ENCODE peak calls at places on chromosomes 13 and 19, in four cellular contexts. E is B cell, M is GM06990, T is AG04450. D is an unnamed sample.

GRCh38 chr19:4474504-4475136 is 2.5 kb downstream of the HDGFL2 start:
- DNase-seq in E (no peak), M (no peak), T (no peak), D (peak; percentile 90)

GRCh38 chr19:5934779-5935472 is 20.9 kb downstream of the CAPS start:
- DNase-seq in E (no peak), M (no peak), T (peak; percentile 84), D (no peak)

GRCh38 chr13:101523732-101524131 is 71.3 kb downstream of the ITGBL1 start:
- DNase-seq in E (no peak), M (no peak), T (peak; percentile 7), D (no peak)

GRCh38 chr13:42836930-42837329 is 55.5 kb downstream of the FAM216B start:
- DNase-seq in E (no peak), M (no peak), T (no peak), D (no peak)

GRCh38 chr13:24650157-24650556 is 30.1 kb upstream of the ATP12A start:
- DNase-seq in E (no peak), M (no peak), T (no peak), D (no peak)

GRCh38 chr13:80116107-80116506 is 224.8 kb downstream of the SPRY2 start:
- DNase-seq in E (no peak), M (no peak), T (peak; percentile 49), D (no peak)

GRCh38 chr13:74082741-74083160 is 51.5 kb downstream of the KLF12 start:
- DNase-seq in E (no peak), M (no peak), T (no peak), D (no peak)

GRCh38 chr19:41702208-41702651 is 6.2 kb upstream of the CEACAM5 start:
- DNase-seq in E (no peak), M (no peak), T (no peak), D (no peak)

GRCh38 chr19:48363500-48363809 is 285 bp downstream of the TMEM143 start:
- DNase-seq in E (no peak), M (no peak), T (no peak), D (no peak)

GRCh38 chr13:85148009-85148408 is 651.2 kb downstream of the SLITRK6 start:
- DNase-seq in E (no peak), M (no peak), T (no peak), D (no peak)

DNA sequence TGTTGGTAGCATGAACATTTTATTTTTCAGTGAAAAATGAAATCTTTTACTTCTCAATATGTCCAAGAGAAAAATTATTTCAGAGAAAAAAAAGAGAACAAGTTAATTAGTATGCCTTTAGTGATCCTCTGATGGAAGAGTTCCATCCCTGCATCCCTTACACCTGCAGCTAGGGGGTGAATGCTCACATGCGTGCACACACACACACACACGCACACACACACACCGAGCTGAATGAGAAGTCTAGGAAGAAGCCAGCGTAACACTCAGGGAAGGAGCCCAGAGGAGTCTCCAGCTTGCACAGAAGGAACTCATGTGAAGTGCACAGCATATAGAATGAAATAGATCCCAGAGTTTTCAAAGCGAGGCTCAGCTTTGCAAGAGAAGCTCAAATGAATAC is 510.5 kb downstream of the IRS2 start:
- DNase-seq in E (no peak), M (no peak), T (no peak), D (no peak)
- TF ChIP-seq CTCF in E (no peak), M (no peak), T (peak; percentile 31), D (no peak)

GRCh38 chr19:44772969-44773368 is 4.7 kb upstream of the CBLC start:
- DNase-seq in E (no peak), M (no peak), T (no peak), D (no peak)

GRCh38 chr19:44765949-44766335 is 11.7 kb upstream of the CBLC start:
- DNase-seq in E (no peak), M (no peak), T (no peak), D (no peak)

GRCh38 chr19:44774614-44775013 is 3.1 kb upstream of the CBLC start:
- DNase-seq in E (no peak), M (no peak), T (no peak), D (no peak)

GRCh38 chr19:44767295-44768180 is 10.2 kb upstream of the CBLC start:
- DNase-seq in E (no peak), M (no peak), T (no peak), D (no peak)

GRCh38 chr19:44770550-44771257 is 7.0 kb upstream of the CBLC start:
- DNase-seq in E (peak; percentile 98), M (peak; percentile 96), T (peak; percentile 84), D (peak; percentile 99)
- TF ChIP-seq CTCF in E (peak; percentile 76), M (peak; percentile 75), T (peak; percentile 73), D (peak; percentile 65)

DNA sequence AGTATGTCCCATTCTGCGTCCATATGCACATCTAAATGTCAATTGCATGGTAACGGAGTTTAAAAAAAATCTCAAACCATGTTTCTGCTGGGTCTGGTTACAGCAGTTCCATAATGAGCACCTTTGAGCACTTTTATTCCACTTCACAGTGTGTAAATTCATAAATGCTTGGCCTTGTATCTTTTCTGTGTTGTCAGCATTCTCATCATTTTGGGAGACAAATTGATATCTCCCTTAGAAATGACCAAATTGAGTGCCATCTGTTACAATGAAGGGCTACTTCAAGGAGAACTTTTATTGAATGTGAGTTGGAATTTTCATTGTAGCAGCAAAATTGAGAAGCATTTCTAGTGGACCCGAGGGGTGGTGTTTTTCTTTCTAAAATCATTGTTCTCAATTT is 432.9 kb upstream of the PCDH9 start:
- DNase-seq in E (no peak), M (no peak), T (no peak), D (no peak)
- TF ChIP-seq CTCF in E (no peak), M (no peak), T (no peak), D (no peak)

DNA sequence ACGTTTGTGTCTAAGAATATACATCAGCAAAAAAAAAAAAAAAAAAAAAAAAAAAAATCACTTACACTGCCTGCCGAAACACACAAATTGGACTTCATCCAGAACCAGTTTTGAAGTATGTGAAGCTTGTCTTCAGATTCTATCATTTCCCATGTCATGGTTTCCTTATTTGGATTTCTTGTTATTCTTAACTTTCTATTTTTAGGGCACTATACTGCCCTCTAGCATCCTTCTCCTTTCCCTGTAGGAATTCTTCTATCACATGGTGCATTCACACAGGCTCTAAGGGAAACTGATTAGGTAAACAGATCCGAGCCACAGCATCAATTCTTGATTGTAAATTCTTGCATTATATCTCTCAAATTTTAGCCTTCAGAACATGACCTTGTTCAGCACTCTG is 1507.5 kb downstream of the OLFM4 start:
- DNase-seq in E (no peak), M (no peak), T (no peak), D (no peak)
- TF ChIP-seq CTCF in E (no peak), M (no peak), T (no peak), D (no peak)

DNA sequence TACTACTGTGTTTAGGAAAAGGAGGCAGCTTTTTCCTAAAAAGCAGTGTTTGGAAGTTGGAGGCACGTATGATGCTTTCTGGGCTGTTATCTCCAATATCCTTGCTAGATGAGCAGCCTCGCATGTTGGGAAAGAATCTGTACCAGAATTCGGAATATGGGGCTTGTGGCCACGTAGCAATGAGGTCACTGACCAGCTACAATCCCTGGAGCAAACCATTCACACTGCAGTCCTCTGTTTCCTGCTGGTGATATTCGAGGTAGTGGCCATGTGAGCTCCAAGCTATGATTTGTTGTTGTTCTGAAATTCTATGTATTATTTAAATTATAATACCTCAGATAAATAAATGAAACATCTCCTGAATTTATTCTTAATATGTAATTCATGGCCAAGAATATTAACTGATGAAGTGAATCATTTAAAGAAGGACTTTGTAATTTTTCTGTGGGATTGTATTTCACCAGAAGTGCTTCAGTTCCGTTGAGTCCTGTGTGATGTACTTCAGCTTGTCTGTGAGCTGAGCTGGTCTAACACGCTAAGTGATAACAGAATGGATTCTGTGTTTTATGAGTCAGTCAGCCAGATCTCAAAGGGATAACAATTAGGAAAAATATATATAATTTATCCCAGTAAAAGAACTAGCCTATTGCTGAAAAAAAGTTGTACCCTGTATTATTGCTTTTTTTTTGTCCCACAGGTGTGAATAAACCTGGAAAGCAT is 319.5 kb downstream of the SHISA2 start:
- DNase-seq in E (no peak), M (no peak), T (no peak), D (no peak)
- TF ChIP-seq CTCF in E (no peak), M (no peak), T (no peak), D (no peak)

GRCh38 chr19:13082192-13083007 is 20.3 kb downstream of the LYL1 start:
- DNase-seq in E (no peak), M (no peak), T (no peak), D (no peak)
- TF ChIP-seq CTCF in E (no peak), M (peak; percentile 26), T (peak; percentile 34), D (no peak)

GRCh38 chr19:1291761-1292418 is 6.2 kb downstream of the EFNA2 start:
- DNase-seq in E (no peak), M (peak; percentile 53), T (no peak), D (peak; percentile 79)
- TF ChIP-seq CTCF in E (no peak), M (no peak), T (no peak), D (no peak)

DNA sequence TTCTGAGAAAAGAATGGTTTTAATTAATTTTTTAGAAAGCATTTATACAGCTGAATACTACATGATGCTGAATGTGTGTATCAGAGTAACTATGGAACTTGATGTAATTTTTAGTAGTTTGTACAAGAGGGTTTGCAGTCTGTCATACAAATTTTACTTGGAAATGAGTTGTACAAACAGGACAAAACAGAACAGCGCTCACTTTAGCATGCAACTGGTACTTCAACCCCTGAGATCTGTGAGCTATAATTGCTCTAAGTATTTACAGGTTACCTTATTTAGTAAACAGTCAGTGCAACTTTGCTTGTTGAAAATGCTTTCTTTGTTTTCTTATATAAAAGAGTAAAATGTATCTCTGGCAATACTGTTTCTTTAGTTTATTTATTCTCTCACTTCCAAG is 719 bp downstream of the TNFRSF19 start:
- DNase-seq in E (no peak), M (no peak), T (no peak), D (no peak)
- TF ChIP-seq CTCF in E (no peak), M (peak; percentile 48), T (peak; percentile 55), D (peak; percentile 23)

GRCh38 chr19:15196683-15197005 is 4.2 kb downstream of the NOTCH3 start:
- DNase-seq in E (no peak), M (no peak), T (no peak), D (no peak)

GRCh38 chr19:15195987-15196682 is 4.7 kb downstream of the NOTCH3 start:
- DNase-seq in E (no peak), M (no peak), T (no peak), D (no peak)

GRCh38 chr19:15197275-15198005 is 3.4 kb downstream of the NOTCH3 start:
- DNase-seq in E (no peak), M (no peak), T (no peak), D (no peak)

GRCh38 chr19:15194938-15195337 is 5.9 kb downstream of the NOTCH3 start:
- DNase-seq in E (no peak), M (no peak), T (no peak), D (no peak)

GRCh38 chr19:15195381-15195964 is 5.3 kb downstream of the NOTCH3 start:
- DNase-seq in E (no peak), M (no peak), T (no peak), D (no peak)
- TF ChIP-seq CTCF in E (no peak), M (no peak), T (peak; percentile 14), D (peak; percentile 16)

DNA sequence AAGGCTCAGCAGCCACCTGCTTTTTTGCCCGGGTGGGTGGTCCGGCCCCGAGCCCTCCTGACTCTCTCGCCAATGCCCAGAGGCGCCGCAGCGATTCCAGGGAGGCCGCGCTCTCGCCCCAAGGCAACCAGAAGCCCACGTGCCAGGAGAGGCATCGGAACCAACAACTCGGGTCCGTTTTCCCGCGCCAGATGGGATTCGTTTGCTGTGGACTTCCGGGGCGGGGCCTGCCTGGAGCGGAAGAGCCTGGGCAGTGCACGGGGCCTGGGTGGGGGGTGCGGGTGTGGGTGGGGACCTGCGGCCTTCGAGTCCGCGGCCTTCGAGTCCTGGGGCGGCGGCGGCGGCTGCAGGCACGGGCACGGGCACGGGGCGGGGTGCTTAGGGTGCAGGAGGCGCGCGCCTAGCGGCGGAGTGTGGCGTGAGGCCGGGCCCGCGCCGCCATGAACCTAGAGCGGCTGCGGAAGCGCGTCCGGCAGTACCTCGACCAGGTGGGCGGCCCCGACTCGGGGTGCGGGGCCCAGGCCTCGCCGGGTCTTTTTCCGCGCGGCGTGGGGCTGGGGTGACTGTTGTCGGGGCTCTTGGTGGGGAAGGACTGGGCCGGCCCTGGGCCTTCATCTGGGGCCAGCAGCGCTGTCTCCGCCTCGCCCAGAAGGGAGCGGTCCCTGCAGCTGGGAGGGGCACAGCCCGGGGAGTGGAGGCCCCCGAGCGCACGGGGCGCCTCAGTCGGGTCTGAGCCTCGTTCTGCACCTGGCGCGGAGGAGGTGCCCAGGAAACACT is at the start of gene CDC16:
- DNase-seq in E (peak; percentile 84), M (peak; percentile 89), T (peak; percentile 72), D (peak; percentile 95)
- TF ChIP-seq CTCF in E (peak; percentile 32), M (no peak), T (no peak), D (no peak)

D was measured in GM13976.